ENCODE peak calls at places on chromosomes 11 and 22, in six cellular contexts. One of them, this sample, is unnamed. For H3K27me3, the result is how much of the 10 kb centered on the place peaks cover.

GRCh38 chr11:94449437-94449836 is 44.2 kb downstream of the MRE11 start:
- DNase-seq in GM23248: peak
- DNase-seq in heart right ventricle: no peak
- DNase-seq in psoas muscle: no peak
- DNase-seq in heart left ventricle: no peak
- DNase-seq in GM23338: no peak
- DNase-seq in this sample: peak

GRCh38 chr11:116579857-116580727 is 192.7 kb downstream of the BUD13 start:
- DNase-seq in heart left ventricle: no peak
- DNase-seq in psoas muscle: no peak
- DNase-seq in GM23248: peak
- DNase-seq in GM23338: peak
- DNase-seq in heart right ventricle: no peak
- DNase-seq in this sample: no peak

GRCh38 chr11:2417856-2418705 is 17.5 kb downstream of the TSSC4 start:
- DNase-seq in heart right ventricle: peak
- DNase-seq in GM23248: no peak
- DNase-seq in psoas muscle: no peak
- DNase-seq in heart left ventricle: peak
- DNase-seq in GM23338: no peak
- DNase-seq in this sample: no peak

GRCh38 chr22:27642104-27642800 is 159.3 kb downstream of the MN1 start:
- DNase-seq in GM23338: no peak
- DNase-seq in heart left ventricle: no peak
- DNase-seq in GM23248: no peak
- DNase-seq in psoas muscle: peak
- DNase-seq in heart right ventricle: no peak
- DNase-seq in this sample: no peak

GRCh38 chr11:17778956-17779860 is 44.6 kb downstream of the KCNC1 start:
- DNase-seq in heart right ventricle: no peak
- DNase-seq in heart left ventricle: peak
- DNase-seq in psoas muscle: no peak
- DNase-seq in GM23338: no peak
- DNase-seq in GM23248: no peak
- DNase-seq in this sample: no peak

GRCh38 chr22:26606611-26607010 is 11.2 kb downstream of the CRYBB1 start:
- DNase-seq in GM23248: peak
- DNase-seq in GM23338: no peak
- DNase-seq in heart right ventricle: no peak
- DNase-seq in psoas muscle: no peak
- DNase-seq in heart left ventricle: no peak
- DNase-seq in this sample: peak

GRCh38 chr11:64148200-64148916 is 17.6 kb downstream of the MACROD1 start:
- DNase-seq in psoas muscle: peak
- DNase-seq in heart left ventricle: peak
- DNase-seq in heart right ventricle: peak
- DNase-seq in GM23248: peak
- DNase-seq in GM23338: peak
- DNase-seq in this sample: peak

GRCh38 chr11:79437274-79437980 is 3.4 kb downstream of the TENM4 start:
- DNase-seq in psoas muscle: peak
- DNase-seq in GM23248: peak
- DNase-seq in GM23338: peak
- DNase-seq in heart right ventricle: peak
- DNase-seq in heart left ventricle: peak
- DNase-seq in this sample: peak

GRCh38 chr11:82864268-82864667 is 36.0 kb downstream of the PRCP start:
- DNase-seq in psoas muscle: peak
- DNase-seq in heart right ventricle: peak
- DNase-seq in GM23248: peak
- DNase-seq in heart left ventricle: peak
- DNase-seq in GM23338: peak
- DNase-seq in this sample: peak

DNA sequence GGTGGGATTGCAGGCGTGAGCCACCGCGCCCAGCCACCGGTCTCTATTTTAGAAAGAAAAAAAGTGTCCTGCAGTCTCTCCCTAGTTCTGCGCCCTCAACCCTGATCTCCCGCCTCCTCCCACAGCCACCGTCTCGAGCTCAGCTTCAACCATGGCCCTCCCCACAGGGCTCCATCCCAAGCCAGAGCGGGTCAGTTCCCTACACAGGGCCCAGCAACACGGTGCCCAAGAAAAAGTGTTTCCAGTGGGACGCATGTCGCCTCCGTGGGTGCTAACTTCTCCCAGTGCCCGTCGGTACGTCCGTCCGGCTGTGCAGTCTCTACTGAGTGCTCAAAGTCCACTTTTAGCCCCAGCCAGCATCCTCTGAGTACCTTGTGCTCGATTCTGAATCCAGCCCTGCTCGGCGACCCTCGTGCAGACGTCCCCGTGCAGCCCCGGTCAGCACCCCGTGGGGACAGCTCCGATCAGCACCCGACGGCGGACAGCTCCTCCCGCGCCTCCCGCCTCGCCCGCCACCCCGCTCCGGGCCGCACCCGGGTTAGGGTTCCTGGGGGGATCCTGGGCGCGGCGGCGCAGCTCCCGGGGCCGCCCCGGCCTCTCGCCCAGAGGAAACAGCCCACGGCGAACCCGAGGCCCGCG is 658 bp upstream of the MAPK8IP2 start:
- DNase-seq in GM23248: peak
- DNase-seq in psoas muscle: peak
- DNase-seq in heart left ventricle: peak
- DNase-seq in GM23338: peak
- DNase-seq in heart right ventricle: peak
- DNase-seq in this sample: peak
- H3K27me3 ChIP-seq in GM23248: under half
- H3K27me3 ChIP-seq in psoas muscle: half or more
- H3K27me3 ChIP-seq in heart left ventricle: half or more
- H3K27me3 ChIP-seq in GM23338: half or more
- H3K27me3 ChIP-seq in heart right ventricle: half or more
- H3K27me3 ChIP-seq in this sample: under half

GRCh38 chr11:124415356-124415923 is 9.2 kb downstream of the OR8B4 start:
- DNase-seq in psoas muscle: no peak
- DNase-seq in GM23248: peak
- DNase-seq in heart right ventricle: no peak
- DNase-seq in heart left ventricle: no peak
- DNase-seq in GM23338: peak
- DNase-seq in this sample: no peak

GRCh38 chr11:124405611-124406010 is 6.8 kb upstream of the OR8B3 start:
- DNase-seq in heart right ventricle: no peak
- DNase-seq in heart left ventricle: no peak
- DNase-seq in GM23338: no peak
- DNase-seq in psoas muscle: no peak
- DNase-seq in GM23248: peak
- DNase-seq in this sample: no peak

DNA sequence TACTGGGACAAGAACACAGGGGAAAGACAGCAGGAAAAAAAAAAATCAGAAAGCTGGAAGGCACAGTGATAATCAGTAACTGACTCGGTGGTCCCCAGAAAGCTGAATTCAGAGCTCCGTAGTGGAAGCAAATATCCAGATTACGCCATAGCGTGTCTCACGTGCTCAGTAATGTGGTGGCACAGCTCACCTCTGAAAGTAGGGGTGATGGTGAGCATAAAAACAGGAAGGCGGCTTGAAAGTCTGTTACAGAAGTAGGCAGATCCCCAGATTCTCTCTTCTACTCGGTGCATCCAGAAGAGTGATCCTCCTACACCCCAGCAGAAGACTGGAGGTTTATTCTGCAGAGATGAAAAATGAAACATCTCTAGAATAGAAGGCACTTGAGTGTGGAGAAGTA is 11.1 kb upstream of the OR8B3 start:
- DNase-seq in heart right ventricle: no peak
- DNase-seq in GM23248: no peak
- DNase-seq in GM23338: no peak
- DNase-seq in psoas muscle: no peak
- DNase-seq in heart left ventricle: no peak
- DNase-seq in this sample: no peak
- H3K27me3 ChIP-seq in heart right ventricle: under half
- H3K27me3 ChIP-seq in GM23248: under half
- H3K27me3 ChIP-seq in GM23338: under half
- H3K27me3 ChIP-seq in psoas muscle: under half
- H3K27me3 ChIP-seq in heart left ventricle: under half
- H3K27me3 ChIP-seq in this sample: under half

DNA sequence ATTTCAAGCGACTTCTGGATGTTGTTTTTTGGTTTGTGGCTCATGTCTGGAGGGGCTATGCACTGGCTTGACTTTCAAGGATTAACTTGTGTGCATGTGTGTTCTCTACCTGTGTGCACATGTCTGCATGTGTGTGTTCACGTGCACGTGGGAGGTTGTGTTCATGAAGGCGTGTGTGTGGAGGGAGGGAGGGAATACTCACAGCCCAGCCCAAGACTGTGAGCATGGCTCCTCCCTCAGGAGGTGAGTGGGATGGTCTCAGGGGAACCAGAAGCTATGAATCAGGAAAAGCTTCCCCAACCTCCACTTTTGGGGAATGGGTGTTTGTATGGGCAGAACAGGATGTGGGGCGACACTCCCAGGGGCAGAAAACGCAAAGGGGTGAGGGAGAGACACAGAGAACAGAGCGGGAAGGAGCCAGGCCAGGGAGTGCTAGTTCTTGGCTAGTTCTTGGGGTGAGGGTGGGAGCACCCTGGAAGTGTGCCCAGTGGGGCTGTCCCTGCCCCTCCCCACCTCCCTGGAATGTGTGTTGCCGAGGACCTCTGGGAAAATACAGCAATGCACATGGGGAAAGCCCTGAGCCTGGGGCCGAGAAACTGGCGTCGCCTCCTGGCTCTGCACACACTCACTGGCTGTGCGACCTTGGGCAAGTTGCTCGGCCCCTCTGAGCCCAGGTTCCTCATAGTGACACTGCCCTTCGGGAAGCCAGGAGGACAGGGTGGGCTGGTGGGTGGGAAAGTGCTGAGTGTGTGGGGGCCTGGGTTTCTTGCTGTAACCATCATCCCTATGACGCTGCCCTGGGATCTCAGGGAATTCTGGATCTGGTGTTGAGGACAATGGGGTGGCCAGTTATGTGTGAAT is 16.9 kb upstream of the ALX4 start:
- DNase-seq in heart left ventricle: no peak
- DNase-seq in GM23248: peak
- DNase-seq in heart right ventricle: no peak
- DNase-seq in GM23338: no peak
- DNase-seq in psoas muscle: no peak
- DNase-seq in this sample: no peak
- H3K27me3 ChIP-seq in heart left ventricle: half or more
- H3K27me3 ChIP-seq in GM23248: half or more
- H3K27me3 ChIP-seq in heart right ventricle: half or more
- H3K27me3 ChIP-seq in GM23338: half or more
- H3K27me3 ChIP-seq in psoas muscle: half or more
- H3K27me3 ChIP-seq in this sample: under half

GRCh38 chr11:68646832-68647231 is 37.5 kb upstream of the GAL start:
- DNase-seq in heart right ventricle: no peak
- DNase-seq in psoas muscle: no peak
- DNase-seq in GM23248: no peak
- DNase-seq in GM23338: no peak
- DNase-seq in heart left ventricle: no peak
- DNase-seq in this sample: no peak
- H3K27me3 ChIP-seq in heart right ventricle: under half
- H3K27me3 ChIP-seq in psoas muscle: under half
- H3K27me3 ChIP-seq in GM23248: half or more
- H3K27me3 ChIP-seq in GM23338: under half
- H3K27me3 ChIP-seq in heart left ventricle: under half
- H3K27me3 ChIP-seq in this sample: under half

GRCh38 chr11:110305169-110306018 is 9.0 kb upstream of the RDX start:
- DNase-seq in psoas muscle: no peak
- DNase-seq in heart left ventricle: no peak
- DNase-seq in GM23338: no peak
- DNase-seq in heart right ventricle: no peak
- DNase-seq in GM23248: peak
- DNase-seq in this sample: peak

GRCh38 chr11:110299006-110299785 is 2.8 kb upstream of the RDX start:
- DNase-seq in heart right ventricle: no peak
- DNase-seq in GM23248: no peak
- DNase-seq in heart left ventricle: no peak
- DNase-seq in GM23338: no peak
- DNase-seq in psoas muscle: no peak
- DNase-seq in this sample: no peak

GRCh38 chr11:110301032-110301431 is 4.6 kb upstream of the RDX start:
- DNase-seq in psoas muscle: no peak
- DNase-seq in GM23338: peak
- DNase-seq in GM23248: no peak
- DNase-seq in heart right ventricle: no peak
- DNase-seq in heart left ventricle: no peak
- DNase-seq in this sample: no peak

GRCh38 chr11:110301577-110301976 is 5.2 kb upstream of the RDX start:
- DNase-seq in GM23338: no peak
- DNase-seq in psoas muscle: no peak
- DNase-seq in GM23248: no peak
- DNase-seq in heart right ventricle: no peak
- DNase-seq in heart left ventricle: no peak
- DNase-seq in this sample: no peak

GRCh38 chr11:110303414-110303826 is 7.0 kb upstream of the RDX start:
- DNase-seq in GM23248: no peak
- DNase-seq in heart right ventricle: no peak
- DNase-seq in heart left ventricle: no peak
- DNase-seq in GM23338: no peak
- DNase-seq in psoas muscle: no peak
- DNase-seq in this sample: no peak
- H3K27me3 ChIP-seq in GM23248: under half
- H3K27me3 ChIP-seq in heart right ventricle: under half
- H3K27me3 ChIP-seq in heart left ventricle: under half
- H3K27me3 ChIP-seq in GM23338: under half
- H3K27me3 ChIP-seq in psoas muscle: under half
- H3K27me3 ChIP-seq in this sample: under half

GRCh38 chr11:44812971-44813370 is 86.2 kb downstream of the TSPAN18 start:
- DNase-seq in GM23248: no peak
- DNase-seq in psoas muscle: no peak
- DNase-seq in heart left ventricle: no peak
- DNase-seq in GM23338: no peak
- DNase-seq in heart right ventricle: no peak
- DNase-seq in this sample: no peak

GRCh38 chr11:44811841-44812448 is 85.2 kb downstream of the TSPAN18 start:
- DNase-seq in heart right ventricle: no peak
- DNase-seq in heart left ventricle: no peak
- DNase-seq in psoas muscle: no peak
- DNase-seq in GM23248: no peak
- DNase-seq in GM23338: no peak
- DNase-seq in this sample: peak

GRCh38 chr11:44815917-44816456 is 89.2 kb downstream of the TSPAN18 start:
- DNase-seq in heart left ventricle: no peak
- DNase-seq in GM23248: no peak
- DNase-seq in psoas muscle: no peak
- DNase-seq in GM23338: no peak
- DNase-seq in heart right ventricle: no peak
- DNase-seq in this sample: no peak

GRCh38 chr11:44814881-44815592 is 88.3 kb downstream of the TSPAN18 start:
- DNase-seq in GM23248: peak
- DNase-seq in GM23338: no peak
- DNase-seq in psoas muscle: no peak
- DNase-seq in heart right ventricle: no peak
- DNase-seq in heart left ventricle: no peak
- DNase-seq in this sample: no peak

DNA sequence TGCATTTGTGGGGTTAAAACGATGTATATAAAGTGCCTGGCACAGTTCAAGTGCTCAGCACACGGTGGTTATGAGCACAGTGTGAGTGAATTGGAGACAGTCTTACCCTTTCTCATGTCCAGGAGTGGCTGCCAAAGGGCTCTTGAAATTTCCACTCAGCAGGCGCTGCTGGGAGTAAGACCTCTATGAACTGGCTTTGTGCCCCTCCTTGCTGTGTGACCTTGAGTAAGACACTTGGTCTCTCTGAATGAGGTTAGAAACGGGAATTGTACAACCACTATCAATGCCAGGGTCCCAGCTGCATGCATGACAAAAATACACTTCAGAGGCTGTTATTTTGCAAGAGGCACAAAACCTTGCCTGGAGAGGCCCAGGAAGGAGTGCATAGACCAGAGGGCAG is 86.6 kb downstream of the TSPAN18 start:
- DNase-seq in GM23248: no peak
- DNase-seq in psoas muscle: no peak
- DNase-seq in GM23338: no peak
- DNase-seq in heart right ventricle: peak
- DNase-seq in heart left ventricle: peak
- DNase-seq in this sample: no peak
- H3K27me3 ChIP-seq in GM23248: under half
- H3K27me3 ChIP-seq in psoas muscle: under half
- H3K27me3 ChIP-seq in GM23338: under half
- H3K27me3 ChIP-seq in heart right ventricle: under half
- H3K27me3 ChIP-seq in heart left ventricle: under half
- H3K27me3 ChIP-seq in this sample: under half

This sample was measured in mammary epithelial cell.